ENCODE peak calls at places on chromosomes 5 and 9, in five cellular contexts. A, C, Q, D and E are unnamed samples.
A peak's percentile ranks its signal among the peaks of the same experiment; 100 is the strongest.

GRCh38 chr9:77673912-77674791 is 26.0 kb upstream of the GNA14 start:
- DNase-seq in A (no peak), C (no peak), Q (no peak), D (no peak), E (no peak)

GRCh38 chr5:43305948-43306563 is 7.2 kb downstream of the HMGCS1 start:
- DNase-seq in A (peak; percentile 41), C (peak; percentile 36), Q (no peak), D (no peak), E (no peak)

GRCh38 chr5:99187611-99188010 is 258.8 kb upstream of the CHD1 start:
- DNase-seq in A (no peak), C (no peak), Q (no peak), D (no peak), E (no peak)

GRCh38 chr5:83919071-83920041 is 198.7 kb upstream of the HAPLN1 start:
- DNase-seq in A (no peak), C (no peak), Q (no peak), D (no peak), E (no peak)

GRCh38 chr9:93200449-93200742 is 16.5 kb downstream of the WNK2 start:
- DNase-seq in A (no peak), C (no peak), Q (no peak), D (no peak), E (peak; percentile 7)

GRCh38 chr5:128212206-128212788 is 128.7 kb downstream of the SLC12A2 start:
- DNase-seq in A (no peak), C (no peak), Q (no peak), D (no peak), E (no peak)

GRCh38 chr5:153658606-153659005 is 168.1 kb downstream of the GRIA1 start:
- DNase-seq in A (no peak), C (no peak), Q (no peak), D (no peak), E (no peak)

GRCh38 chr9:110880123-110880522 is 158.1 kb downstream of the LPAR1 start:
- DNase-seq in A (no peak), C (no peak), Q (no peak), D (no peak), E (no peak)

GRCh38 chr9:32344551-32345182 is 39.8 kb upstream of the ACO1 start:
- DNase-seq in A (no peak), C (no peak), Q (no peak), D (no peak), E (no peak)

GRCh38 chr5:40318378-40318777 is 361.3 kb upstream of the PTGER4 start:
- DNase-seq in A (no peak), C (no peak), Q (no peak), D (no peak), E (no peak)

GRCh38 chr5:40317023-40317422 is 362.7 kb upstream of the PTGER4 start:
- DNase-seq in A (no peak), C (no peak), Q (no peak), D (no peak), E (no peak)

GRCh38 chr5:40321514-40321913 is 358.2 kb upstream of the PTGER4 start:
- DNase-seq in A (no peak), C (no peak), Q (no peak), D (no peak), E (no peak)
- TF ChIP-seq POLR2AphosphoS5 in A (no peak), C (no peak), Q (no peak), D (no peak), E (no peak)

DNA sequence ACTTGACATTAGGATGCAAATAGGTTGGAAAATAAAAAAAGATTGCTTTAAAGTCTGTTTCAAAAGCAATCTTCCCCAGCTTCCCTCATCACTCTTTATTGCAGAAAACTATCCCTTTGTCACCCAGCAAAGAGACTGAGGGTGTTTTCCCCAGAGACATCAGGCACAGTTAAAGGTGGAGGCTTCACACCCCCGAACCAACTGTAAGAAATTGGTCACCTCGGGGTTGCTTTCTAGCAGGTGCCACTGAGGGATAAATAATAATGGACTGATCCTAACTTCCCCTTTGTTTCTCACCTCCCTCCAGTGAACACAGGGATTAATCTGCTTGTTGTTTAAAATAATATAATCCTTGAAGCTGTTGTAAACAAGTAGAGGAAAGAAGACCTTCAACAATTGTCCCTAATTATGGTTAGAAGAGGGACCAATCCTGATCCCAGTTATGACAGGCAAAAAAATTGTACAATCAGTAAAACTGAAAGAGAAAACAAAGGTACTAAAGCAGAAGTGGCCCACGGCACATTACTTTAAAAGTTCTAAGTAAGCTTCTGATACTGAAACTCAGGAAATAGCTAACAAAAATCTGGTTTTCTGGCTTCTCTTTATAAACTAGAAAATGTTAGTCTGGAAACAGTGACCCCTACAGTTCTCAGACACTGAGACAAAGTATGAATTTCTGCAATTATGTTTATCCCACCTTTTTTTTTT is 6.6 kb upstream of the PCSK1 start:
- DNase-seq in A (no peak), C (no peak), Q (no peak), D (no peak), E (no peak)
- TF ChIP-seq CTCF in A (peak; percentile 18), C (no peak), Q (no peak), D (no peak), E (no peak)

GRCh38 chr5:79136618-79137017 is 25.0 kb downstream of the BHMT start:
- DNase-seq in A (no peak), C (no peak), Q (no peak), D (no peak), E (no peak)

GRCh38 chr5:79135790-79136553 is 24.4 kb downstream of the BHMT start:
- DNase-seq in A (no peak), C (no peak), Q (no peak), D (no peak), E (no peak)

GRCh38 chr5:79133121-79133656 is 21.6 kb downstream of the BHMT start:
- DNase-seq in A (peak; percentile 45), C (peak; percentile 28), Q (no peak), D (no peak), E (no peak)

GRCh38 chr5:79130781-79131180 is 19.2 kb downstream of the BHMT start:
- DNase-seq in A (no peak), C (no peak), Q (no peak), D (no peak), E (no peak)

GRCh38 chr5:79133657-79134451 is 22.2 kb downstream of the BHMT start:
- DNase-seq in A (peak; percentile 74), C (peak; percentile 78), Q (peak; percentile 54), D (peak; percentile 72), E (peak; percentile 69)
- TF ChIP-seq POLR2AphosphoS5 in A (no peak), C (no peak), Q (no peak), D (peak; percentile 57), E (no peak)

GRCh38 chr9:123478160-123478559 is 122.2 kb downstream of the CRB2 start:
- DNase-seq in A (no peak), C (no peak), Q (no peak), D (no peak), E (no peak)
- TF ChIP-seq CTCF in A (no peak), C (no peak), Q (no peak), D (no peak), E (no peak)